ENCODE peak calls at places on chromosomes 2 and 18, in seven cellular contexts. D is hepatocyte; L is lung; W is effector memory CD4-positive, alpha-beta T cell; T is sigmoid colon; P is OCI-LY7; K is A549. R is an unnamed sample.

GRCh38 chr18:48317781-48318381 is 91.3 kb downstream of the ZBTB7C start:
- DNase-seq in D (no peak), L (no peak), W (no peak), T (no peak), P (no peak), K (no peak), R (no peak)

GRCh38 chr2:29420999-29421856 is 306.0 kb downstream of the CLIP4 start:
- DNase-seq in D (peak; percentile 55), L (no peak), W (no peak), T (no peak), P (no peak), K (no peak), R (no peak)

GRCh38 chr2:102704531-102704930 is 57.3 kb upstream of the TMEM182 start:
- DNase-seq in D (peak; percentile 12), L (no peak), W (no peak), T (no peak), P (no peak), K (no peak), R (no peak)

GRCh38 chr2:3179208-3179607 is 198.4 kb downstream of the EIPR1 start:
- DNase-seq in D (no peak), L (no peak), W (no peak), T (no peak), P (peak; percentile 32), K (no peak), R (no peak)

GRCh38 chr18:48852292-48852691 is 98.5 kb downstream of the SMAD7 start:
- DNase-seq in D (no peak), L (no peak), W (no peak), T (no peak), P (no peak), K (no peak), R (peak; percentile 31)

GRCh38 chr2:235605999-235606715 is 112.3 kb downstream of the AGAP1 start:
- DNase-seq in D (no peak), L (no peak), W (no peak), T (no peak), P (no peak), K (no peak), R (no peak)

GRCh38 chr2:221570321-221571107 is 1.6 kb downstream of the EPHA4 start:
- DNase-seq in D (peak; percentile 57), L (no peak), W (no peak), T (no peak), P (no peak), K (no peak), R (peak; percentile 45)

GRCh38 chr2:170818294-170819104 is 1.8 kb downstream of the GAD1 start:
- DNase-seq in D (no peak), L (no peak), W (no peak), T (no peak), P (no peak), K (no peak), R (no peak)

GRCh38 chr2:106831241-106831640 is 54.7 kb downstream of the ST6GAL2 start:
- DNase-seq in D (no peak), L (no peak), W (no peak), T (no peak), P (no peak), K (no peak), R (no peak)

GRCh38 chr2:168851674-168852320 is 38.4 kb downstream of the SPC25 start:
- DNase-seq in D (peak; percentile 34), L (no peak), W (no peak), T (no peak), P (no peak), K (no peak), R (peak; percentile 52)

GRCh38 chr18:58235001-58235436 is 191.0 kb downstream of the NEDD4L start:
- DNase-seq in D (peak; percentile 72), L (no peak), W (no peak), T (no peak), P (no peak), K (no peak), R (no peak)

GRCh38 chr2:188845692-188846091 is 128.5 kb upstream of the COL3A1 start:
- DNase-seq in D (no peak), L (no peak), W (no peak), T (no peak), P (no peak), K (no peak), R (no peak)

GRCh38 chr2:199329466-199329865 is 128.3 kb downstream of the SATB2 start:
- DNase-seq in D (no peak), L (no peak), W (no peak), T (no peak), P (no peak), K (no peak), R (no peak)

GRCh38 chr2:172106128-172106961 is 3.6 kb upstream of the DLX2 start:
- DNase-seq in D (peak; percentile 48), L (no peak), W (no peak), T (no peak), P (no peak), K (peak; percentile 82), R (no peak)

GRCh38 chr2:160380000-160380570 is 113.5 kb downstream of the RBMS1 start:
- DNase-seq in D (no peak), L (no peak), W (no peak), T (no peak), P (no peak), K (no peak), R (no peak)

GRCh38 chr2:226802573-226802972 is 3.0 kb upstream of the IRS1 start:
- DNase-seq in D (peak; percentile 83), L (no peak), W (no peak), T (no peak), P (peak; percentile 85), K (no peak), R (no peak)

GRCh38 chr2:181806039-181806392 is 85.5 kb upstream of the ITPRID2 start:
- DNase-seq in D (no peak), L (no peak), W (no peak), T (no peak), P (no peak), K (no peak), R (no peak)

DNA sequence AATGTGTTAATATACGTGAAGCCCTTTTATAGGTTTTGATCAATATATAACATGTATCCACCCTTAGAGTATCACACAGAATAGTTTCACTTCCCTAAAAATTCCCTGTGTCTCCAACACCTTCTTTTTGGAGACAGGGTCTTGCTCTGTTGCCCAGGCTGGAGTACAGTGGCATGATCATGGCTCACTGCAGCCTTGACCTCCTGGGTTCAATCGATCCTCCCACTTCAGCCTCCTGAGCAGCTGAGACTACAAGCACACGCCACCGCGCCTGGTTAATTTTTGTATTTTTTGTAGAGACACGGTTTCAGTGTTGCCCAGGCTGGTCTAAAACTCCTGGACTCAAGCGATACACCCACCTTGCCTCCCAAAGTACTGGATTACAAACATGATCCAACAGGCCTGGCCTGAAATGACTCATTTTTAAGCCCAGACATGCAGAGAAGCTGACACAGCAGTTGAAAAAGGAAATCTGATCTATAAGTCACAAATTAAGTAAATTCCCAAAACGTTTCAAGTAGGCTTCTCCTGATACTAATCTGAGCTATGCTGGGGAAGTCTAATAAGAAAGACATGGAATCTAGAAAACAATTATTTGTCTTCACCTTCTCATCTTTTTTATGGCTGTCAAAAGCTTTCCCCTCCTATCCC is 2.9 kb downstream of the DUSP11 start:
- DNase-seq in D (no peak), L (no peak), W (no peak), T (no peak), P (no peak), K (no peak), R (no peak)
- H3K4me3 ChIP-seq in D (no peak overlapping the region), L (no peak overlapping the region), W (no peak overlapping the region), T (no peak overlapping the region), P (no peak overlapping the region), K (no peak overlapping the region), R (no peak overlapping the region)

GRCh38 chr18:22032392-22032961 is 136.9 kb upstream of the GATA6 start:
- DNase-seq in D (peak; percentile 85), L (peak; percentile 35), W (no peak), T (no peak), P (no peak), K (peak; percentile 81), R (no peak)
- H3K27ac ChIP-seq in D (peak overlapping the region; percentile 93), L (no peak overlapping the region), W (no peak overlapping the region), T (no peak overlapping the region), P (no peak overlapping the region), K (peak overlapping the region; percentile 76), R (no peak overlapping the region)

GRCh38 chr2:241844066-241844728 is 14.5 kb downstream of the PDCD1 start:
- DNase-seq in D (peak; percentile 93), L (no peak), W (peak; percentile 71), T (peak; percentile 89), P (no peak), K (peak; percentile 43), R (peak; percentile 92)

GRCh38 chr2:241842067-241842415 is 16.7 kb downstream of the PDCD1 start:
- DNase-seq in D (no peak), L (no peak), W (no peak), T (peak; percentile 56), P (no peak), K (no peak), R (no peak)

GRCh38 chr2:241841181-241842066 is 17.3 kb downstream of the PDCD1 start:
- DNase-seq in D (no peak), L (no peak), W (no peak), T (peak; percentile 58), P (no peak), K (no peak), R (no peak)

GRCh38 chr2:241843321-241844065 is 15.2 kb downstream of the PDCD1 start:
- DNase-seq in D (no peak), L (no peak), W (no peak), T (peak; percentile 63), P (no peak), K (no peak), R (peak; percentile 66)

GRCh38 chr2:241842620-241843211 is 16.0 kb downstream of the PDCD1 start:
- DNase-seq in D (peak; percentile 24), L (no peak), W (peak; percentile 42), T (peak; percentile 85), P (no peak), K (no peak), R (peak; percentile 81)
- H3K4me3 ChIP-seq in D (no peak overlapping the region), L (no peak overlapping the region), W (peak overlapping the region; percentile 22), T (no peak overlapping the region), P (no peak overlapping the region), K (no peak overlapping the region), R (no peak overlapping the region)

GRCh38 chr2:53233759-53234547 is 533.7 kb upstream of the CHAC2 start:
- DNase-seq in D (no peak), L (no peak), W (no peak), T (no peak), P (no peak), K (no peak), R (no peak)

GRCh38 chr2:53227535-53227934 is 540.1 kb upstream of the CHAC2 start:
- DNase-seq in D (no peak), L (no peak), W (no peak), T (no peak), P (no peak), K (no peak), R (no peak)

GRCh38 chr2:53231908-53232307 is 535.7 kb upstream of the CHAC2 start:
- DNase-seq in D (no peak), L (no peak), W (no peak), T (no peak), P (no peak), K (no peak), R (no peak)

GRCh38 chr2:53234548-53234903 is 533.1 kb upstream of the CHAC2 start:
- DNase-seq in D (peak; percentile 10), L (no peak), W (no peak), T (no peak), P (no peak), K (no peak), R (no peak)

DNA sequence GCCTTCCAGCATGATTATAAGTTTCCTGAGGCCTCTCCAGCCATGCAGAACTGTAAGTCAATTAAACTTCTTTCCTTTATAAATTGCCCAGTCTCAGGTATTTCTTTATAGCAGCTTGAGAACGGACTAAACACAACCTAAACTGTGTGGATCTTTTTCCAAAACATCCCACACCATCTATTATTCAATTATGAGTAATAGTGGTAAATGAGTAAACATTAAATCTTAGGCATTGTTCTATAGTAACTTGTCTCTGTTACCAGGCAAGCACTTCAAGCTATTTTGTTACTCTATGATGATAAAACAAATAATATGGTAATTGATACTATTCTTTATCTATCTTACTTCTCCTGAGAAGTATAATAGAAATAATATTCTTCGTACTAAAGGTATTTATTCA is 536.9 kb upstream of the CHAC2 start:
- DNase-seq in D (no peak), L (no peak), W (no peak), T (no peak), P (no peak), K (no peak), R (no peak)
- H3K27ac ChIP-seq in D (no peak overlapping the region), L (no peak overlapping the region), W (no peak overlapping the region), T (no peak overlapping the region), P (no peak overlapping the region), K (no peak overlapping the region), R (no peak overlapping the region)